ENCODE peak calls at places on chromosomes 11 and 22, in nine cellular contexts. Z, W, P, H, Q, L, N, G and U are unnamed samples.

GRCh38 chr11:1844221-1845094 is 5.7 kb downstream of the TNNI2 start:
- DNase-seq in Z (no peak), W (no peak), P (peak), H (no peak), Q (no peak), L (no peak), N (peak), G (no peak), U (peak)

GRCh38 chr11:27084407-27084985 is 43.9 kb downstream of the BBOX1 start:
- DNase-seq in Z (no peak), W (no peak), P (no peak), H (no peak), Q (no peak), L (no peak), N (no peak), G (no peak), U (no peak)

GRCh38 chr11:2547806-2548205 is 103.0 kb downstream of the KCNQ1 start:
- DNase-seq in Z (no peak), W (no peak), P (no peak), H (no peak), Q (no peak), L (no peak), N (no peak), G (no peak), U (peak)

GRCh38 chr11:68946416-68947090 is 34.2 kb downstream of the MRGPRD start:
- DNase-seq in Z (no peak), W (peak), P (peak), H (no peak), Q (no peak), L (no peak), N (no peak), G (no peak), U (no peak)

GRCh38 chr11:67057410-67057757 is 737 bp downstream of the RHOD start:
- DNase-seq in Z (no peak), W (no peak), P (no peak), H (no peak), Q (no peak), L (no peak), N (no peak), G (no peak), U (no peak)

GRCh38 chr11:112268406-112268805 is 7.7 kb upstream of the PLET1 start:
- DNase-seq in Z (no peak), W (no peak), P (no peak), H (no peak), Q (no peak), L (no peak), N (no peak), G (no peak), U (no peak)

GRCh38 chr11:58394195-58394594 is 12.5 kb downstream of the OR5B3 start:
- DNase-seq in Z (peak), W (peak), P (peak), H (no peak), Q (peak), L (no peak), N (no peak), G (no peak), U (no peak)

GRCh38 chr11:118953265-118953664 is 2.8 kb upstream of the UPK2 start:
- DNase-seq in Z (peak), W (peak), P (peak), H (peak), Q (no peak), L (peak), N (no peak), G (peak), U (no peak)

GRCh38 chr11:111696556-111696955 is 69.6 kb downstream of the PPP2R1B start:
- DNase-seq in Z (no peak), W (peak), P (peak), H (no peak), Q (no peak), L (no peak), N (no peak), G (no peak), U (no peak)

GRCh38 chr22:29625090-29625825 is 21.8 kb downstream of the NF2 start:
- DNase-seq in Z (peak), W (peak), P (peak), H (peak), Q (peak), L (peak), N (peak), G (peak), U (no peak)

GRCh38 chr22:41902932-41903421 is 11.9 kb downstream of the SHISA8 start:
- DNase-seq in Z (no peak), W (no peak), P (no peak), H (no peak), Q (no peak), L (no peak), N (no peak), G (peak), U (peak)

GRCh38 chr11:112113539-112114457 is 27.1 kb downstream of the SDHD start:
- DNase-seq in Z (peak), W (peak), P (peak), H (peak), Q (no peak), L (no peak), N (no peak), G (peak), U (no peak)

GRCh38 chr11:118903204-118904015 is 19.7 kb downstream of the CXCR5 start:
- DNase-seq in Z (no peak), W (no peak), P (no peak), H (no peak), Q (no peak), L (no peak), N (no peak), G (no peak), U (no peak)

GRCh38 chr11:1780700-1781592 is 17.2 kb upstream of the CTSD start:
- DNase-seq in Z (peak), W (no peak), P (no peak), H (no peak), Q (no peak), L (no peak), N (no peak), G (no peak), U (no peak)

GRCh38 chr22:23774114-23774921 is 1.7 kb downstream of the MMP11 start:
- DNase-seq in Z (no peak), W (no peak), P (no peak), H (no peak), Q (no peak), L (no peak), N (no peak), G (no peak), U (no peak)

GRCh38 chr11:2791139-2791520 is 91.3 kb upstream of the KCNQ1OT1 start:
- DNase-seq in Z (no peak), W (no peak), P (no peak), H (no peak), Q (peak), L (no peak), N (no peak), G (no peak), U (peak)

GRCh38 chr11:64638017-64638664 is 47.1 kb downstream of the SLC22A12 start:
- DNase-seq in Z (no peak), W (no peak), P (no peak), H (peak), Q (no peak), L (peak), N (no peak), G (no peak), U (no peak)

GRCh38 chr22:37905534-37906363 is at the start of gene MICALL1:
- DNase-seq in Z (peak), W (peak), P (peak), H (peak), Q (peak), L (peak), N (peak), G (no peak), U (peak)

GRCh38 chr22:23896523-23897186 is 2.5 kb downstream of the MIF start:
- DNase-seq in Z (no peak), W (no peak), P (no peak), H (no peak), Q (no peak), L (no peak), N (no peak), G (no peak), U (no peak)

GRCh38 chr22:32622004-32622761 is 147.6 kb downstream of the FBXO7 start:
- DNase-seq in Z (no peak), W (peak), P (peak), H (peak), Q (peak), L (peak), N (no peak), G (no peak), U (peak)

GRCh38 chr22:40782521-40782920 is 36.6 kb downstream of the SLC25A17 start:
- DNase-seq in Z (no peak), W (no peak), P (no peak), H (no peak), Q (no peak), L (no peak), N (no peak), G (no peak), U (no peak)

GRCh38 chr11:88384004-88384677 is 46.6 kb upstream of the CTSC start:
- DNase-seq in Z (no peak), W (peak), P (peak), H (no peak), Q (no peak), L (no peak), N (no peak), G (no peak), U (no peak)

GRCh38 chr11:130827697-130828377 is 88.4 kb downstream of the SNX19 start:
- DNase-seq in Z (peak), W (peak), P (peak), H (peak), Q (peak), L (peak), N (peak), G (no peak), U (peak)

GRCh38 chr11:59614277-59615131 is 1.1 kb downstream of the OSBP start:
- DNase-seq in Z (no peak), W (peak), P (peak), H (no peak), Q (no peak), L (no peak), N (no peak), G (no peak), U (no peak)

GRCh38 chr11:36469881-36470802 is 39.9 kb downstream of the TRAF6 start:
- DNase-seq in Z (no peak), W (peak), P (peak), H (no peak), Q (no peak), L (no peak), N (no peak), G (no peak), U (no peak)

GRCh38 chr22:43419371-43420080 is 7.7 kb downstream of the MPPED1 start:
- DNase-seq in Z (no peak), W (no peak), P (no peak), H (no peak), Q (no peak), L (no peak), N (no peak), G (no peak), U (no peak)

GRCh38 chr11:107018902-107019493 is 722 bp upstream of the GUCY1A2 start:
- DNase-seq in Z (no peak), W (peak), P (peak), H (peak), Q (peak), L (peak), N (peak), G (peak), U (peak)

GRCh38 chr11:102384419-102385052 is 37.5 kb downstream of the BIRC2 start:
- DNase-seq in Z (no peak), W (no peak), P (no peak), H (no peak), Q (no peak), L (no peak), N (no peak), G (no peak), U (peak)

GRCh38 chr11:68120212-68121066 is 749 bp downstream of the CHKA start:
- DNase-seq in Z (peak), W (peak), P (peak), H (peak), Q (peak), L (peak), N (peak), G (no peak), U (peak)

GRCh38 chr11:79244805-79245197 is 196.0 kb downstream of the TENM4 start:
- DNase-seq in Z (no peak), W (no peak), P (no peak), H (no peak), Q (no peak), L (no peak), N (no peak), G (no peak), U (no peak)

GRCh38 chr22:18975434-18976196 is 39.5 kb upstream of the PRODH start:
- DNase-seq in Z (no peak), W (no peak), P (no peak), H (no peak), Q (no peak), L (no peak), N (no peak), G (no peak), U (no peak)

GRCh38 chr22:36367479-36367878 is 20.3 kb downstream of the MYH9 start:
- DNase-seq in Z (no peak), W (no peak), P (no peak), H (no peak), Q (no peak), L (no peak), N (no peak), G (no peak), U (no peak)

GRCh38 chr11:12143461-12144258 is 33.3 kb downstream of the MICAL2 start:
- DNase-seq in Z (no peak), W (no peak), P (peak), H (no peak), Q (no peak), L (no peak), N (no peak), G (no peak), U (no peak)

GRCh38 chr22:23073506-23074229 is 3.3 kb downstream of the GNAZ start:
- DNase-seq in Z (no peak), W (no peak), P (no peak), H (no peak), Q (no peak), L (no peak), N (no peak), G (peak), U (peak)

GRCh38 chr11:84290647-84291046 is 1004.5 kb upstream of the CCDC90B start:
- DNase-seq in Z (no peak), W (peak), P (peak), H (no peak), Q (no peak), L (no peak), N (no peak), G (no peak), U (no peak)